ENCODE peak calls at places on chromosome 20, in nine cellular contexts. One of them, this sample, is unnamed.
A peak's percentile ranks its signal among the peaks of the same experiment; 100 is the strongest.

GRCh38 chr20:22438926-22439325 is 145.4 kb downstream of the FOXA2 start:
- DNase-seq in A673: no peak
- DNase-seq in A549: peak; percentile 51
- DNase-seq in epithelial cell of esophagus: no peak
- DNase-seq in tibial nerve: no peak
- DNase-seq in CD8-positive, alpha-beta T cell: no peak
- DNase-seq in lower lobe of right lung: no peak
- DNase-seq in HepG2: peak; percentile 54
- DNase-seq in cardiac fibroblast: no peak
- DNase-seq in this sample: no peak

GRCh38 chr20:62575976-62576722 is 66.2 kb upstream of the SLCO4A1 start:
- DNase-seq in cardiac fibroblast: no peak
- DNase-seq in lower lobe of right lung: no peak
- DNase-seq in CD8-positive, alpha-beta T cell: no peak
- DNase-seq in tibial nerve: no peak
- DNase-seq in HepG2: no peak
- DNase-seq in epithelial cell of esophagus: no peak
- DNase-seq in A673: no peak
- DNase-seq in A549: no peak
- DNase-seq in this sample: no peak

GRCh38 chr20:61120595-61121515 is 131.2 kb upstream of the CDH4 start:
- DNase-seq in cardiac fibroblast: peak; percentile 85
- DNase-seq in lower lobe of right lung: no peak
- DNase-seq in tibial nerve: no peak
- DNase-seq in HepG2: peak; percentile 67
- DNase-seq in A549: peak; percentile 92
- DNase-seq in A673: peak; percentile 87
- DNase-seq in CD8-positive, alpha-beta T cell: no peak
- DNase-seq in epithelial cell of esophagus: peak; percentile 62
- DNase-seq in this sample: no peak

GRCh38 chr20:38601216-38602184 is at the start of gene ARHGAP40:
- DNase-seq in lower lobe of right lung: peak; percentile 63
- DNase-seq in cardiac fibroblast: no peak
- DNase-seq in CD8-positive, alpha-beta T cell: no peak
- DNase-seq in A673: peak; percentile 35
- DNase-seq in HepG2: peak; percentile 54
- DNase-seq in A549: no peak
- DNase-seq in tibial nerve: no peak
- DNase-seq in epithelial cell of esophagus: peak; percentile 66
- DNase-seq in this sample: no peak

GRCh38 chr20:52193886-52194545 is 2.4 kb upstream of the ZFP64 start:
- DNase-seq in A549: no peak
- DNase-seq in A673: no peak
- DNase-seq in lower lobe of right lung: no peak
- DNase-seq in cardiac fibroblast: no peak
- DNase-seq in CD8-positive, alpha-beta T cell: no peak
- DNase-seq in epithelial cell of esophagus: peak; percentile 20
- DNase-seq in HepG2: no peak
- DNase-seq in tibial nerve: no peak
- DNase-seq in this sample: no peak

GRCh38 chr20:14481863-14482262 is 144.5 kb upstream of the FLRT3 start:
- DNase-seq in CD8-positive, alpha-beta T cell: no peak
- DNase-seq in A673: no peak
- DNase-seq in epithelial cell of esophagus: peak; percentile 84
- DNase-seq in A549: no peak
- DNase-seq in tibial nerve: no peak
- DNase-seq in lower lobe of right lung: no peak
- DNase-seq in cardiac fibroblast: peak; percentile 73
- DNase-seq in HepG2: no peak
- DNase-seq in this sample: no peak

GRCh38 chr20:49489688-49490087 is 7.2 kb upstream of the KCNB1 start:
- DNase-seq in HepG2: no peak
- DNase-seq in cardiac fibroblast: no peak
- DNase-seq in A549: no peak
- DNase-seq in lower lobe of right lung: no peak
- DNase-seq in epithelial cell of esophagus: no peak
- DNase-seq in tibial nerve: no peak
- DNase-seq in CD8-positive, alpha-beta T cell: no peak
- DNase-seq in A673: no peak
- DNase-seq in this sample: no peak

GRCh38 chr20:51462566-51463276 is 79.8 kb downstream of the NFATC2 start:
- DNase-seq in epithelial cell of esophagus: no peak
- DNase-seq in A673: no peak
- DNase-seq in lower lobe of right lung: peak; percentile 56
- DNase-seq in cardiac fibroblast: peak; percentile 71
- DNase-seq in tibial nerve: peak; percentile 72
- DNase-seq in CD8-positive, alpha-beta T cell: no peak
- DNase-seq in HepG2: no peak
- DNase-seq in A549: no peak
- DNase-seq in this sample: no peak

GRCh38 chr20:36485286-36485685 is 56.0 kb upstream of the MYL9 start:
- DNase-seq in epithelial cell of esophagus: no peak
- DNase-seq in tibial nerve: no peak
- DNase-seq in lower lobe of right lung: no peak
- DNase-seq in cardiac fibroblast: no peak
- DNase-seq in CD8-positive, alpha-beta T cell: no peak
- DNase-seq in A549: no peak
- DNase-seq in HepG2: no peak
- DNase-seq in A673: no peak
- DNase-seq in this sample: no peak

GRCh38 chr20:33653218-33653899 is 8.8 kb upstream of the C20orf144 start:
- DNase-seq in epithelial cell of esophagus: peak; percentile 55
- DNase-seq in A549: peak; percentile 72
- DNase-seq in CD8-positive, alpha-beta T cell: peak; percentile 69
- DNase-seq in lower lobe of right lung: no peak
- DNase-seq in HepG2: peak; percentile 75
- DNase-seq in tibial nerve: no peak
- DNase-seq in A673: peak; percentile 79
- DNase-seq in cardiac fibroblast: peak; percentile 75
- DNase-seq in this sample: peak; percentile 47

GRCh38 chr20:11544029-11544678 is 373.5 kb upstream of the BTBD3 start:
- DNase-seq in CD8-positive, alpha-beta T cell: no peak
- DNase-seq in epithelial cell of esophagus: peak; percentile 79
- DNase-seq in tibial nerve: no peak
- DNase-seq in A673: peak; percentile 85
- DNase-seq in cardiac fibroblast: peak; percentile 85
- DNase-seq in A549: peak; percentile 84
- DNase-seq in lower lobe of right lung: no peak
- DNase-seq in HepG2: peak; percentile 72
- DNase-seq in this sample: peak; percentile 13

GRCh38 chr20:13395232-13395631 is 174.2 kb downstream of the ISM1 start:
- DNase-seq in A549: no peak
- DNase-seq in lower lobe of right lung: no peak
- DNase-seq in A673: no peak
- DNase-seq in tibial nerve: no peak
- DNase-seq in CD8-positive, alpha-beta T cell: no peak
- DNase-seq in HepG2: no peak
- DNase-seq in epithelial cell of esophagus: no peak
- DNase-seq in cardiac fibroblast: no peak
- DNase-seq in this sample: no peak

GRCh38 chr20:39072132-39072531 is 110.0 kb downstream of the DHX35 start:
- DNase-seq in CD8-positive, alpha-beta T cell: no peak
- DNase-seq in A549: no peak
- DNase-seq in tibial nerve: no peak
- DNase-seq in HepG2: no peak
- DNase-seq in lower lobe of right lung: no peak
- DNase-seq in epithelial cell of esophagus: no peak
- DNase-seq in cardiac fibroblast: no peak
- DNase-seq in A673: no peak
- DNase-seq in this sample: no peak

GRCh38 chr20:59747671-59748515 is 143.6 kb downstream of the PHACTR3 start:
- DNase-seq in CD8-positive, alpha-beta T cell: no peak
- DNase-seq in cardiac fibroblast: no peak
- DNase-seq in epithelial cell of esophagus: no peak
- DNase-seq in A549: no peak
- DNase-seq in A673: peak; percentile 21
- DNase-seq in lower lobe of right lung: no peak
- DNase-seq in tibial nerve: no peak
- DNase-seq in HepG2: no peak
- DNase-seq in this sample: no peak

GRCh38 chr20:56826971-56827645 is 198.0 kb downstream of the TFAP2C start:
- DNase-seq in CD8-positive, alpha-beta T cell: no peak
- DNase-seq in epithelial cell of esophagus: peak; percentile 94
- DNase-seq in A549: peak; percentile 16
- DNase-seq in HepG2: no peak
- DNase-seq in cardiac fibroblast: peak; percentile 1
- DNase-seq in A673: peak; percentile 11
- DNase-seq in tibial nerve: no peak
- DNase-seq in lower lobe of right lung: no peak
- DNase-seq in this sample: no peak

GRCh38 chr20:48621256-48622078 is 206.3 kb downstream of the PREX1 start:
- DNase-seq in epithelial cell of esophagus: peak; percentile 69
- DNase-seq in tibial nerve: no peak
- DNase-seq in lower lobe of right lung: peak; percentile 37
- DNase-seq in A673: no peak
- DNase-seq in CD8-positive, alpha-beta T cell: no peak
- DNase-seq in cardiac fibroblast: peak; percentile 51
- DNase-seq in HepG2: no peak
- DNase-seq in A549: peak; percentile 62
- DNase-seq in this sample: no peak

DNA sequence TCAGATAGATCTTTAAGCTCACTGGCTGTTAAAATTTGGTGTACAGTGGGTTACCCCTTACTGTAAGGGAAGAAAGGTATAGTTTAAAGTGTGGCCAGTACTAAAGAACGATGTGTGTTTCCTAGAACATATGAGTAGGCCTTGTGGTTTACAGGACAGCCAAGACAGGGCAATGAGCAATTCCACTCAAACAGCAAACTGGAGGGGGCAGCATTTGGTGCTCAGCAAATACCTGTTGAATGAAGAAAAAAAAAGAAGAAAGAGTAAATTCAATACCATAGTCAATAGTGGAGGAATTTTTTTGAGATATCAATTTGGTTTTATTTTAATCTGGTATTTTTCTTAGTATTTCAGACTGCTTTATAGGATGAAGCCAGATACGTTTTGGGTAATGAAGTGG is 3.8 kb upstream of the NCOA5 start:
- DNase-seq in epithelial cell of esophagus: no peak
- DNase-seq in CD8-positive, alpha-beta T cell: no peak
- DNase-seq in A673: no peak
- DNase-seq in lower lobe of right lung: no peak
- DNase-seq in A549: no peak
- DNase-seq in HepG2: no peak
- DNase-seq in cardiac fibroblast: peak; percentile 31
- DNase-seq in tibial nerve: no peak
- DNase-seq in this sample: no peak
- TF ChIP-seq CTCF in epithelial cell of esophagus: no peak
- TF ChIP-seq CTCF in CD8-positive, alpha-beta T cell: no peak
- TF ChIP-seq CTCF in A673: no peak
- TF ChIP-seq CTCF in lower lobe of right lung: no peak
- TF ChIP-seq CTCF in A549: no peak
- TF ChIP-seq CTCF in HepG2: no peak
- TF ChIP-seq CTCF in cardiac fibroblast: no peak
- TF ChIP-seq CTCF in tibial nerve: no peak
- TF ChIP-seq CTCF in this sample: no peak

DNA sequence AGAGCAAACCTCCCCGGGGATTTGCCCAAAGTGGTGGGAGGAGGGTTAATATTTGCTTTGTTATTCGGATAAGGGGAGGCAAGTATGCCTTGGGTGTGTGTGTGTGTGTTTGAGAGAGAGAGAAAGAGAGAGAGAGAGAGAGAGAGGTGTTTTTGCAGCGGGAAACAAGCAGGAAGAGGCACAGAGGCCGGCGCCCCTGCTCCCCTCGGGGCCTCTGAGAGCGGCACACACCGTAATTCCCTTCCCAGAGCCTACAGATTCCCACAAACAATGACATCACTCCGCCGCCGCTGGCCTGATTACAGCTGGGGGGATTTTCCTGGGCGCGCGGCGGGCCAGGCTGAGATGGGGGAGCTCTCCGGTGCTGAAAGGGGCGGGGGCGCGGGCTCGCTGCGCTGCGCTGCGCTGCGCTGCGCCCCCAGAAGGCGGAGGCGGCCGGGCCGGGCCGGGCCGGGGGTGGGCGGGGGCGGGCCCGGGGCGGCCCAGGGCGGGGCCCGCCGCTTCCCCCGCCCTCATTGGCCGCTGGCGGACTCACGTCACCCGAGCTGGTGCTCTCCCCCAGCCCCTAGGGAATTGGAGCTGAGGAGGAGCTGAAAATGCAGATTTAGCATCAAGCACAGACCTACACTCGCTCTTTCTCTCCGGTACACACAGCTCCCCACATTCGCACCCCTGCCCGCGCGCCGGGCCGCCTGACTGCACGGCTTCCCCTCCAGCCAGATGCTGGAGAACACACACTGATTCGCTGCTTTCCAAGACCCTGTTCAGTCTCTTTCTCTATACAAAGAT is at the start of gene PCSK2:
- DNase-seq in lower lobe of right lung: peak; percentile 70
- DNase-seq in tibial nerve: peak; percentile 23
- DNase-seq in A673: peak; percentile 98
- DNase-seq in A549: peak; percentile 31
- DNase-seq in CD8-positive, alpha-beta T cell: no peak
- DNase-seq in HepG2: no peak
- DNase-seq in epithelial cell of esophagus: peak; percentile 35
- DNase-seq in cardiac fibroblast: peak; percentile 12
- DNase-seq in this sample: no peak
- H3K4me3 ChIP-seq in lower lobe of right lung: peak within 1 kb of the TSS; percentile 46
- H3K4me3 ChIP-seq in tibial nerve: peak within 1 kb of the TSS; percentile 46
- H3K4me3 ChIP-seq in A673: peak within 1 kb of the TSS; percentile 78
- H3K4me3 ChIP-seq in A549: peak within 1 kb of the TSS; percentile 45
- H3K4me3 ChIP-seq in CD8-positive, alpha-beta T cell: no peak within 1 kb of the TSS
- H3K4me3 ChIP-seq in HepG2: no peak within 1 kb of the TSS
- H3K4me3 ChIP-seq in epithelial cell of esophagus: no peak within 1 kb of the TSS
- H3K4me3 ChIP-seq in cardiac fibroblast: no peak within 1 kb of the TSS
- H3K4me3 ChIP-seq in this sample: no peak within 1 kb of the TSS

DNA sequence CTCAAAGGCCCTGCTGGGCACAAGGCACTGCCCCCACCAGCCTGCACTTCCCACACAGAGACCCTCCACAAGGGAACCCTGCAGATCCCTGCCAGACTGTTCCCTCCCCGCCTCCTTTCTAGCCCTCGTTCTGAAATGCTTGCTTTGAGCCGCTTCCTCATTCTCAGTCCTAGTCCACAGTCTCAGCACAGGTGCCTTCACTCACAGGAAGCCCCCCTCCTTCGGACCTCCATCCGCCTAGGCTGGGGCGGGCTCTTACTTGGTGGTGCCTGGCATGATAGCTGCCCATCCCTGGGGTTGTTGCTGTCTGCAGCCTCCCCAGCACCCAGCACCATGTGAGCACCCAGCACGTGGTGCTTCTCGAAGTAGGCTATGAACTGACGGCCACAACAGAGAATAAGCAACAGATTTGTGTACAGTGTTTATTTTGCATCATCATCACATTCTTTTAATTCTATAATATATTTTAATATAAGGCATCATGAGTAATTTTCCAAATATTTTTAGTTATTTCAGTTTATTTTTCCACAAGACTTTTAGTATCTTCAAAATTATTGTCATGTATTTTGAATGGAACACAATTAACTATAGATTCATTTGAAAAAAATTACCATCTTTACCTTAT is 12.3 kb downstream of the CST5 start:
- DNase-seq in lower lobe of right lung: no peak
- DNase-seq in A549: no peak
- DNase-seq in cardiac fibroblast: no peak
- DNase-seq in A673: no peak
- DNase-seq in tibial nerve: no peak
- DNase-seq in epithelial cell of esophagus: no peak
- DNase-seq in HepG2: no peak
- DNase-seq in CD8-positive, alpha-beta T cell: no peak
- DNase-seq in this sample: no peak
- TF ChIP-seq CTCF in lower lobe of right lung: no peak
- TF ChIP-seq CTCF in A549: no peak
- TF ChIP-seq CTCF in cardiac fibroblast: no peak
- TF ChIP-seq CTCF in A673: no peak
- TF ChIP-seq CTCF in tibial nerve: no peak
- TF ChIP-seq CTCF in epithelial cell of esophagus: no peak
- TF ChIP-seq CTCF in HepG2: no peak
- TF ChIP-seq CTCF in CD8-positive, alpha-beta T cell: no peak
- TF ChIP-seq CTCF in this sample: no peak

GRCh38 chr20:21396045-21396893 is 1.1 kb downstream of the NKX2-4 start:
- DNase-seq in cardiac fibroblast: no peak
- DNase-seq in lower lobe of right lung: peak; percentile 47
- DNase-seq in epithelial cell of esophagus: peak; percentile 41
- DNase-seq in HepG2: no peak
- DNase-seq in A673: no peak
- DNase-seq in tibial nerve: no peak
- DNase-seq in A549: no peak
- DNase-seq in CD8-positive, alpha-beta T cell: peak; percentile 57
- DNase-seq in this sample: no peak
- H3K4me3 ChIP-seq in cardiac fibroblast: no peak overlapping the region
- H3K4me3 ChIP-seq in lower lobe of right lung: peak overlapping the region; percentile 26
- H3K4me3 ChIP-seq in epithelial cell of esophagus: no peak overlapping the region
- H3K4me3 ChIP-seq in HepG2: no peak overlapping the region
- H3K4me3 ChIP-seq in A673: peak overlapping the region; percentile 37
- H3K4me3 ChIP-seq in tibial nerve: no peak overlapping the region
- H3K4me3 ChIP-seq in A549: peak overlapping the region; percentile 63
- H3K4me3 ChIP-seq in CD8-positive, alpha-beta T cell: no peak overlapping the region
- H3K4me3 ChIP-seq in this sample: no peak overlapping the region